ENCODE peak calls at places on chromosomes 13 and 19, in five cellular contexts. M is right lobe of liver; B is sigmoid colon; V is CD8-positive, alpha-beta memory T cell; C is cardiac muscle cell. U is an unnamed sample. For H3K4me1, the result is how much of the 10 kb centered on the place peaks cover.

GRCh38 chr13:20043207-20043925 is 84.8 kb downstream of the ZMYM2 start:
- DNase-seq in V (no peak), B (no peak), C (no peak), M (no peak), U (no peak)

GRCh38 chr13:112859817-112860190 is 109.2 kb upstream of the MCF2L start:
- DNase-seq in M (no peak), C (peak), B (no peak), V (no peak), U (no peak)

GRCh38 chr19:49056101-49056901 is 1.2 kb downstream of the CGB7 start:
- DNase-seq in V (peak), C (peak), B (no peak), M (peak), U (peak)

GRCh38 chr13:97429681-97430081 is 4.3 kb upstream of the RAP2A start:
- DNase-seq in M (no peak), V (no peak), B (no peak), C (peak), U (no peak)

GRCh38 chr13:99796175-99796819 is 175.3 kb downstream of the ZIC5 start:
- DNase-seq in B (no peak), M (no peak), C (peak), V (no peak), U (peak)

GRCh38 chr19:10209305-10209704 is 14.6 kb upstream of the DNMT1 start:
- DNase-seq in C (no peak), V (no peak), B (no peak), M (no peak), U (no peak)

GRCh38 chr13:44238011-44238421 is 135.6 kb upstream of the SERP2 start:
- DNase-seq in V (no peak), C (peak), M (no peak), B (no peak), U (no peak)

GRCh38 chr13:106619688-106620555 is 52.0 kb upstream of the ARGLU1 start:
- DNase-seq in M (peak), C (peak), V (peak), B (no peak), U (peak)

GRCh38 chr13:50406831-50407230 is 391.6 kb downstream of the KCNRG start:
- DNase-seq in C (no peak), M (no peak), B (no peak), V (no peak), U (no peak)

GRCh38 chr19:23991170-23991569 is 76.5 kb downstream of the ZNF726 start:
- DNase-seq in C (peak), B (no peak), V (peak), M (no peak), U (no peak)

GRCh38 chr13:86563308-86563707 is 764.1 kb upstream of the SLITRK6 start:
- DNase-seq in V (no peak), M (no peak), C (peak), B (no peak), U (no peak)

GRCh38 chr19:16168465-16169081 is 4.8 kb downstream of the CIB3 start:
- DNase-seq in C (peak), V (no peak), B (no peak), M (no peak), U (no peak)

GRCh38 chr13:97810152-97810551 is 143.3 kb upstream of the IPO5 start:
- DNase-seq in C (peak), M (no peak), B (no peak), V (no peak), U (no peak)

GRCh38 chr13:51814825-51815650 is 11.1 kb upstream of the DHRS12 start:
- DNase-seq in B (peak), V (peak), C (peak), M (peak), U (peak)

GRCh38 chr13:23087884-23088283 is 92.9 kb upstream of the SGCG start:
- DNase-seq in M (no peak), B (no peak), C (peak), V (no peak), U (peak)

GRCh38 chr13:38265135-38265497 is 84.5 kb upstream of the UFM1 start:
- DNase-seq in B (no peak), C (no peak), M (peak), V (no peak), U (no peak)

GRCh38 chr13:79662882-79663281 is 181.9 kb downstream of the NDFIP2 start:
- DNase-seq in V (no peak), B (no peak), M (no peak), C (peak), U (no peak)

GRCh38 chr19:46659151-46660007 is 1.6 kb downstream of the DACT3 start:
- DNase-seq in V (no peak), M (peak), B (peak), C (peak), U (peak)

GRCh38 chr19:30029721-30030510 is 87.9 kb downstream of the URI1 start:
- DNase-seq in M (no peak), V (no peak), B (no peak), C (no peak), U (peak)

GRCh38 chr13:50691176-50691681 is 152.3 kb downstream of the DLEU7 start:
- DNase-seq in C (peak), V (no peak), B (no peak), M (no peak), U (no peak)

GRCh38 chr19:39695759-39696158 is 8.5 kb upstream of the LGALS14 start:
- DNase-seq in C (no peak), V (no peak), M (no peak), B (no peak), U (no peak)

GRCh38 chr19:15104411-15104810 is 2.8 kb upstream of the SYDE1 start:
- DNase-seq in M (no peak), C (no peak), V (no peak), B (no peak), U (no peak)

GRCh38 chr13:79987761-79988160 is 353.2 kb downstream of the SPRY2 start:
- DNase-seq in M (no peak), C (no peak), V (no peak), B (no peak), U (no peak)

GRCh38 chr13:43915451-43915850 is 35.7 kb downstream of the LACC1 start:
- DNase-seq in M (no peak), B (no peak), C (peak), V (no peak), U (no peak)

GRCh38 chr13:98033277-98034247 is 80.1 kb downstream of the IPO5 start:
- DNase-seq in M (no peak), C (peak), V (no peak), B (no peak), U (peak)

GRCh38 chr13:77310579-77311279 is 16.2 kb downstream of the MYCBP2 start:
- DNase-seq in B (no peak), M (peak), C (no peak), V (no peak), U (no peak)

GRCh38 chr13:106103779-106104178 is 431.7 kb downstream of the EFNB2 start:
- DNase-seq in V (no peak), B (no peak), M (no peak), C (peak), U (no peak)

GRCh38 chr19:14052470-14052869 is 9.4 kb downstream of the PALM3 start:
- DNase-seq in C (no peak), V (no peak), M (no peak), B (no peak), U (no peak)

GRCh38 chr13:112881656-112882554 is 87.1 kb upstream of the MCF2L start:
- DNase-seq in M (peak), B (no peak), C (no peak), V (no peak), U (no peak)

GRCh38 chr13:79508224-79508961 is 27.4 kb downstream of the NDFIP2 start:
- DNase-seq in C (no peak), M (no peak), B (no peak), V (no peak), U (peak)

GRCh38 chr19:14553042-14553938 is 18.6 kb downstream of the NDUFB7 start:
- DNase-seq in B (no peak), M (no peak), V (no peak), C (no peak), U (no peak)

GRCh38 chr13:80441968-80442367 is 101.0 kb upstream of the SPRY2 start:
- DNase-seq in B (no peak), M (no peak), C (peak), V (no peak), U (no peak)

GRCh38 chr19:44260343-44260681 is 626 bp downstream of the ZNF233 start:
- DNase-seq in M (no peak), B (no peak), C (no peak), V (no peak), U (no peak)

GRCh38 chr13:47117268-47117667 is 220.4 kb upstream of the HTR2A start:
- DNase-seq in B (no peak), V (no peak), C (peak), M (no peak), U (no peak)

GRCh38 chr13:28754698-28755545 is 36.2 kb upstream of the SLC46A3 start:
- DNase-seq in M (peak), B (no peak), C (peak), V (no peak), U (no peak)

GRCh38 chr13:26246154-26246553 is 7.8 kb upstream of the CDK8 start:
- DNase-seq in M (no peak), C (no peak), B (no peak), V (no peak), U (no peak)

GRCh38 chr19:14325863-14326262 is 55.4 kb upstream of the ADGRE5 start:
- DNase-seq in M (no peak), C (no peak), V (no peak), B (no peak), U (no peak)

GRCh38 chr19:47714339-47714738 is 1.1 kb downstream of the EHD2 start:
- DNase-seq in B (no peak), C (no peak), M (no peak), V (no peak), U (no peak)

GRCh38 chr19:47716270-47716937 is 3.2 kb downstream of the EHD2 start:
- DNase-seq in B (no peak), C (no peak), V (no peak), M (no peak), U (no peak)

GRCh38 chr19:47723573-47723923 is 10.3 kb downstream of the EHD2 start:
- DNase-seq in V (no peak), C (peak), B (peak), M (no peak), U (no peak)

GRCh38 chr19:47720669-47721068 is 7.4 kb downstream of the EHD2 start:
- DNase-seq in C (no peak), M (no peak), V (no peak), B (no peak), U (no peak)

DNA sequence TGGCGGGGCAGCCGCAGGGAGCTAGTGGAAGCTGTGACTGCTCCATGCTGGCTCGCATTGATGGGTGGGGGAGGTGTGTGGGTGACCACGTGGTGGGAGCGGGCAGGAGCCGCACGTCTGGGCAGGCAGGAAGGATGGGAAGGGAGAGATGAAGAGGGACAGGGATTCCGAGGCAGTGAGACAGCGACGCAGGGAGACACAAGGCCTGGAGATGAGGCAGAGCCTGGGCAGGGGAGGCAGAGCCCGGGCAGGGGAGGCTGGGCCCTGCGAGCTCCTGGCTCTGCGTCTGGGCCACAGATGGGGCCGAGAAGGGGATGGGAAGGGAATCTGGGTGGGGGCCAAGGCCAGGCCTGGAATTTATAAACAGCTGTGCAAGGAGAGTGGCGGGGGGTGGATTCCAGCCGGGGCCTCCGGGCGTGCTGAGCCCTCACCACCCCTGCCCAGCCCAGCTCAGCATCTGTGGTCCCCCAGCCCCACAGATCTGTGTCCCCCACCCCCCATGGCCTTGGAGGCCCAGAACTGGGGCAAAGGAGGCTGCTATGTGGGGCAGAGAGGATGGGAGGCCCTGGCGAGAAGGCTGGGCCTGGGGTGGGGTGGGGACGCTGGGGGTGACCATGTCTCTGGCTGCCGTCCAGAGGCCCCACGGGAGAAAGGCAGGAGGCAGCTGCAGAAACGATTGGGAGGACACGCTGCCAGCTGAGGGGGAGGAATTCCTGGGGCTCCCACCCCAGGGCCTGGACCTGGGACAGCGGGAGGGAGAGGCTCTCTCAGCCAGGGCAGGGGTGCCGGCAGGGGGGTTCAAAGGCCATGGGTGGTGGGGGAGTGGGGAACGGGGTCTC is 6.0 kb downstream of the EHD2 start:
- DNase-seq in V (no peak), C (peak), B (peak), M (no peak), U (no peak)
- H3K4me1 ChIP-seq in V (under half), C (under half), B (half or more), M (under half), U (under half)

GRCh38 chr13:73943137-73943964 is 190.9 kb downstream of the KLF12 start:
- DNase-seq in B (no peak), C (no peak), M (no peak), V (peak), U (no peak)

GRCh38 chr13:73945371-73945770 is 188.8 kb downstream of the KLF12 start:
- DNase-seq in B (no peak), C (peak), M (no peak), V (no peak), U (no peak)

GRCh38 chr13:73941752-73942151 is 192.5 kb downstream of the KLF12 start:
- DNase-seq in V (no peak), B (no peak), C (no peak), M (no peak), U (no peak)

GRCh38 chr13:73945871-73946270 is 188.3 kb downstream of the KLF12 start:
- DNase-seq in B (peak), V (no peak), M (no peak), C (no peak), U (no peak)

DNA sequence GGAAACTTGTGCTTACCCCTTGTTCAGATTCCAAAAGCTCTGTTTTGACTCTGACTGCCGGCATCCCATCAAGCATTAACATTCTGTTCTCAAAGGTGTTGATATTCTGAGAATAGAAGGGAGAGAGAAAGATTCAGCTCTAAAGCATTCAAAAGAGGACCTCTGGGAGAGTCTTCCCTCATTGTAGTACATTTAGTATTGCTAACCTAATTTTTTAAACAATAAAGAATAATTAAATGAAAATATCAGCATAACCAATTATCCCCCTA is 190.3 kb downstream of the KLF12 start:
- DNase-seq in B (no peak), C (no peak), V (no peak), M (no peak), U (no peak)
- H3K4me1 ChIP-seq in B (under half), C (under half), V (half or more), M (under half), U (under half)

GRCh38 chr13:41364043-41364442 is 53.0 kb downstream of the NAA16 start:
- DNase-seq in V (no peak), M (no peak), B (no peak), C (no peak), U (no peak)

GRCh38 chr13:41356788-41357187 is 45.7 kb downstream of the NAA16 start:
- DNase-seq in V (peak), B (no peak), M (no peak), C (no peak), U (no peak)

GRCh38 chr13:41365636-41366035 is 54.6 kb downstream of the NAA16 start:
- DNase-seq in V (no peak), C (peak), M (no peak), B (no peak), U (no peak)

DNA sequence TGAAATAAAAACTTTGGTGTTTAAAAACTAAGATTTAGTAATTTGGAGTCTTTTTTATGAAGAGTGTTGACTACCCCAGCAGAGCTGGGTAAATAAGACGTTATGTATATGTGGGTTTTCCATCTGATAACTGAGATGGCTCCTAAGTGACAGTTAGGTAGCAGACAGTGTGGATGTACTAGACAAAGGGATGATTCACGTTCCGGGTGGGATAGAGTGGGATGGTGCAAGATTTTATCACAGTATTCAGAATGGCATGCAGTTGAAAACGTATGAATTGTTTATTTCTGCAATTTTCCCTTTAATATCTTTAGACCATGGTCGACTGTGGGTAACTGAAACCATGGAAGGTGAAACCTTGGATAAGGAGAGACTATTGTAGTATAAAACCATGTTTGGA is 50.4 kb downstream of the NAA16 start:
- DNase-seq in B (no peak), M (no peak), C (no peak), V (no peak), U (no peak)
- H3K4me1 ChIP-seq in B (under half), M (under half), C (under half), V (under half), U (under half)

GRCh38 chr13:33259296-33259695 is 26.3 kb downstream of the STARD13 start:
- DNase-seq in C (no peak), M (no peak), B (no peak), V (no peak), U (no peak)

GRCh38 chr13:33260168-33261098 is 25.1 kb downstream of the STARD13 start:
- DNase-seq in C (peak), M (peak), B (no peak), V (no peak), U (no peak)

GRCh38 chr13:33258437-33259193 is 26.9 kb downstream of the STARD13 start:
- DNase-seq in V (no peak), M (no peak), C (peak), B (no peak), U (no peak)

GRCh38 chr13:33256148-33256547 is 29.4 kb downstream of the STARD13 start:
- DNase-seq in V (no peak), B (no peak), C (no peak), M (no peak), U (no peak)

GRCh38 chr13:33257786-33258185 is 27.8 kb downstream of the STARD13 start:
- DNase-seq in M (no peak), V (no peak), C (no peak), B (no peak), U (no peak)
- H3K4me1 ChIP-seq in M (under half), V (under half), C (under half), B (under half), U (under half)

GRCh38 chr13:30303269-30303668 is 4.1 kb downstream of the KATNAL1 start:
- DNase-seq in M (no peak), B (no peak), C (no peak), V (no peak), U (no peak)
- H3K4me1 ChIP-seq in M (under half), B (under half), C (under half), V (under half), U (under half)

DNA sequence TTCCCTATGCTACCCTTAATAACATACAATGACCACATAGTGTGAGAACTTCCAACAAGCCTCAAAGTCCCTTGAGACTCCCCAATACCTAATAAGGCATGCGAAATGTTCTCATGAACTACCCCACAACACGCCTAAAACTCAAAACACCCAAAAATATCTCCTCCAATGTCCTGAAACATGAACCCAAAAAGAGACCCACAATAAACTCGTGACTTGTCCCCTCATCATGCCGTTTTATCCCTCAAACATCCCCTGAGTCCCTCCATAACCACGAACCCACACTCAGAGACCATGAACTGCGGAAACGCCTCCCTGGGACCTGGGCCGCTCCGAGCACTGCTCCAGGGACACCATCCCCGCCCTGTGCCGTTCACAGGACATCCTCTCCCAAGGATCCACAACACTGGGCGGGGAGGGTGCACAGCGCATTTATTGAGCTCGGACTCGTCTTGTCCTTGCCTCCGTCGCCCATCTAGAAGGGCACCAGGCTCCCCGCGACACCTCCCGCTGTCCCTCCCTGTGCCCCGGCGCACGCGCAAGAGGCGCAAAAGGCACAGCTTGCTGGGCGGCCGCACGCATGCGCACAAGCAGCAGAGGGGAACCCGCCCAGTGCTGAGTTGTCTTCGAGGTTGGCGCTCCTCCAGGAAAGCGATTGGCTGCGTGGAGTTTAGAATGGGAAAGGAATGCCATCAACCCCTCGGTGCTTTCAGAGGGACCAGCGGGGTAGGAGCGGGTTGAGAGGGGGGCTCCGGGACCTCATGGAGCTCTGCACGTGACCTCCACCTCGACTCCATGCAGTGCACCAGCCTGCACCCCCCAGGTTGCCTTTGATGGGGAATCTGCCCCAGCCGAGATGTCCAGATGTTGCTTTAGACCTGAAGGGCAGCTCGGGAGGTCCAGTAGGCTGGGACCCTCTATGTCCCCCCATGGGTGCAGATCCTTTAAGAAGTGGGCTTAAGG is 8.8 kb downstream of the FXYD3 start:
- DNase-seq in M (peak), V (peak), C (peak), B (peak), U (no peak)
- H3K4me1 ChIP-seq in M (under half), V (under half), C (under half), B (under half), U (under half)

U was measured in HAP-1.